ENCODE peak calls at places on chromosome 12, in eight cellular contexts. G is tibial nerve, J is A549, I is neuronal stem cell, U is RWPE2, X is endodermal cell, F is hepatocyte, P is suprapubic skin. O is an unnamed sample. For H3K4me1, the result is how much of the 10 kb centered on the place peaks cover.

GRCh38 chr12:132395192-132395907 is 66.0 kb upstream of the GALNT9 start:
- DNase-seq in I (no peak), G (no peak), F (no peak), X (no peak), J (no peak), U (peak), P (peak), O (no peak)

GRCh38 chr12:76508128-76508661 is 51.4 kb downstream of the OSBPL8 start:
- DNase-seq in J (no peak), U (no peak), P (no peak), I (no peak), G (no peak), F (no peak), X (no peak), O (no peak)

GRCh38 chr12:124764870-124765570 is 98.6 kb downstream of the SCARB1 start:
- DNase-seq in J (no peak), G (peak), X (no peak), U (no peak), F (peak), I (no peak), P (no peak), O (no peak)

GRCh38 chr12:74328623-74329022 is 209.0 kb upstream of the ATXN7L3B start:
- DNase-seq in P (no peak), I (no peak), F (no peak), X (no peak), G (no peak), U (no peak), J (peak), O (no peak)

GRCh38 chr12:19390208-19390607 is 49.1 kb upstream of the AEBP2 start:
- DNase-seq in P (no peak), X (no peak), U (no peak), I (no peak), G (no peak), F (no peak), J (no peak), O (no peak)

GRCh38 chr12:62647586-62647985 is 181.0 kb downstream of the MON2 start:
- DNase-seq in G (peak), X (peak), U (no peak), J (no peak), P (peak), I (no peak), F (no peak), O (no peak)

GRCh38 chr12:43044241-43044640 is 454.7 kb upstream of the PRICKLE1 start:
- DNase-seq in P (no peak), G (no peak), I (no peak), U (no peak), X (no peak), J (no peak), F (no peak), O (no peak)

GRCh38 chr12:54378791-54379400 is 5.6 kb downstream of the ZNF385A start:
- DNase-seq in G (peak), J (no peak), U (no peak), P (no peak), F (peak), I (no peak), X (peak), O (no peak)

GRCh38 chr12:132118876-132119275 is 25.2 kb downstream of the DDX51 start:
- DNase-seq in I (no peak), X (peak), J (no peak), U (no peak), F (no peak), G (no peak), P (no peak), O (no peak)

GRCh38 chr12:46430340-46430948 is 57.9 kb upstream of the SLC38A2 start:
- DNase-seq in G (no peak), I (no peak), X (no peak), J (peak), P (no peak), F (peak), U (no peak), O (no peak)

GRCh38 chr12:263574-263973 is 938 bp upstream of the SLC6A13 start:
- DNase-seq in I (no peak), U (no peak), P (no peak), J (peak), X (no peak), F (no peak), G (no peak), O (no peak)

GRCh38 chr12:115648463-115648862 is 629.0 kb downstream of the MED13L start:
- DNase-seq in I (no peak), J (no peak), G (no peak), U (no peak), P (no peak), F (no peak), X (no peak), O (no peak)

GRCh38 chr12:108812324-108812723 is 45.1 kb downstream of the SSH1 start:
- DNase-seq in G (peak), U (no peak), J (no peak), F (no peak), P (no peak), I (no peak), X (no peak), O (no peak)

GRCh38 chr12:112420740-112421139 is 2.0 kb downstream of the PTPN11 start:
- DNase-seq in P (no peak), X (peak), I (no peak), J (no peak), F (no peak), U (no peak), G (no peak), O (no peak)

GRCh38 chr12:102052192-102053061 is 9.4 kb downstream of the WASHC3 start:
- DNase-seq in J (no peak), G (no peak), X (peak), P (no peak), I (no peak), U (no peak), F (no peak), O (no peak)

GRCh38 chr12:26822051-26822450 is 10.9 kb downstream of the ITPR2 start:
- DNase-seq in I (no peak), X (no peak), U (no peak), F (no peak), P (no peak), J (no peak), G (no peak), O (no peak)

GRCh38 chr12:46499226-46499625 is 126.7 kb upstream of the SLC38A2 start:
- DNase-seq in I (no peak), G (no peak), J (no peak), X (no peak), F (no peak), U (no peak), P (no peak), O (no peak)

GRCh38 chr12:16325426-16325825 is 22.0 kb upstream of the MGST1 start:
- DNase-seq in U (no peak), P (no peak), X (no peak), J (no peak), F (no peak), I (no peak), G (no peak), O (no peak)

GRCh38 chr12:7933255-7933726 is 2.7 kb downstream of the SLC2A3 start:
- DNase-seq in F (peak), I (peak), G (peak), X (peak), J (peak), P (peak), U (peak), O (peak)

GRCh38 chr12:93889516-93890202 is 212.5 kb downstream of the CRADD start:
- DNase-seq in I (no peak), X (no peak), J (no peak), U (no peak), G (no peak), F (no peak), P (no peak), O (no peak)

GRCh38 chr12:617304-617915 is 45.8 kb downstream of the NINJ2 start:
- DNase-seq in G (no peak), J (peak), P (no peak), I (no peak), X (peak), F (peak), U (no peak), O (no peak)

GRCh38 chr12:124162151-124163110 is 132.5 kb upstream of the RFLNA start:
- DNase-seq in U (no peak), X (no peak), G (no peak), F (no peak), J (peak), I (no peak), P (no peak), O (no peak)

GRCh38 chr12:131047789-131048610 is 94.3 kb downstream of the ADGRD1 start:
- DNase-seq in P (peak), F (no peak), U (peak), X (no peak), J (no peak), I (no peak), G (peak), O (no peak)

GRCh38 chr12:92271341-92271740 is 125.7 kb upstream of the BTG1 start:
- DNase-seq in P (no peak), J (no peak), G (no peak), U (no peak), I (no peak), F (no peak), X (no peak), O (no peak)

GRCh38 chr12:24615967-24616411 is 332.9 kb downstream of the BCAT1 start:
- DNase-seq in G (no peak), X (peak), P (no peak), J (no peak), U (no peak), I (no peak), F (peak), O (no peak)

GRCh38 chr12:52494518-52494917 is 1.5 kb upstream of the KRT6A start:
- DNase-seq in X (no peak), J (no peak), I (no peak), P (peak), F (peak), G (no peak), U (peak), O (no peak)

DNA sequence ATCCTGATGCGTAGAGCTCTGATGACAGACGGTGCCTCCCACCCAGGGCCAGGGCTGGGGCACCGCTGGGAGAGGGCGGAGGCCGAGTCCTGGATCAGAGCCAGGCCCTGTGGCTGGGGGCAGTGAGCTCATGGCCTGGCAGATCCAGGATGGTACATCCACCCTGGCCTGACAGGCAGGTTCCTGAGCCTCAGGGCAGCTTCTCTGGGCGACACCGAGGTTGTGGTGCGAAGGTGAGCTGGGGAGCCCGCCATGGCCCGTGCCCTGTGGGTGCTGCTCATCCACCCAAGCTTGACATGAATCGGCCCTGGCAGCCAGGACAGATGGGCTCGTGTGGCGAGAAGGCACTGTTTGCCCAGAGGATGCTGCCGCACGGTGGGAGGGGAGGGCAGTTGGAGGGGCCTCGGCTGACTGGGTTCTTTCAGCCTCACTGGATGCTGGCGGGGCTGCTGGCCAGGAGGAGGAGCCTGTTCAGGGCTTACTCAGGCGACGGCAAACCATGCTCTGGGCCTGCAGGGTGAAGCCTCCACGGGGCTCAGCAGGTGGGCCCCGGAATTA is 16.6 kb downstream of the LRTM2 start:
- DNase-seq in U (peak), X (no peak), P (no peak), F (no peak), I (no peak), J (no peak), G (no peak), O (no peak)
- H3K4me3 ChIP-seq in U (no peak), X (no peak), P (no peak), F (no peak), I (no peak), J (no peak), G (no peak), O (no peak)

GRCh38 chr12:5348491-5348890 is 83.4 kb upstream of the NTF3 start:
- DNase-seq in X (no peak), J (no peak), P (no peak), G (no peak), I (no peak), F (peak), U (no peak), O (no peak)

GRCh38 chr12:5344131-5344530 is 87.8 kb upstream of the NTF3 start:
- DNase-seq in P (no peak), I (no peak), G (no peak), X (no peak), U (no peak), F (no peak), J (no peak), O (no peak)

GRCh38 chr12:5343711-5344110 is 88.2 kb upstream of the NTF3 start:
- DNase-seq in J (no peak), X (no peak), G (no peak), U (no peak), I (no peak), P (no peak), F (no peak), O (no peak)

GRCh38 chr12:5348057-5348456 is 83.9 kb upstream of the NTF3 start:
- DNase-seq in U (no peak), F (no peak), I (no peak), P (no peak), J (no peak), G (no peak), X (no peak), O (no peak)

DNA sequence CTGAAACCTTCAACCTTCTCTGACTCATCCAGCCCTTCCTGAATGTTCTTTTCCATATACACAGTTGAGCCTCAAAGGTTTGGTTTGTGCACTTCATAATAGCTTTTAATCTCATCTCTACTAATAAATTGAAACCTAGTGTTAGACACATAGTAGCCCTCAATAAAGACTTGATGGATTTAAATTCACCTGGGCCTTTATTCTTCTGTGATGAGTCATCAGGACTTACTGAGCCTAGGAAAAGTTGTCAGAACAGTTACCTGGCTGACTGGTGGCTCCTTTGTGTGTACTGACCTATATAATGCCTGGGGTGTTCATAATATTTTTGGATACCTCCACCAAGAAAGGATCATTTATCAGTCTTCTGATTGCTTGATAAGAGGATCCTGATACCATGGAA is 86.4 kb upstream of the NTF3 start:
- DNase-seq in I (no peak), X (no peak), G (no peak), F (no peak), J (no peak), P (no peak), U (no peak), O (no peak)
- H3K4me1 ChIP-seq in I (under half), X (under half), G (under half), F (under half), J (under half), P (under half), U (under half), O (under half)

DNA sequence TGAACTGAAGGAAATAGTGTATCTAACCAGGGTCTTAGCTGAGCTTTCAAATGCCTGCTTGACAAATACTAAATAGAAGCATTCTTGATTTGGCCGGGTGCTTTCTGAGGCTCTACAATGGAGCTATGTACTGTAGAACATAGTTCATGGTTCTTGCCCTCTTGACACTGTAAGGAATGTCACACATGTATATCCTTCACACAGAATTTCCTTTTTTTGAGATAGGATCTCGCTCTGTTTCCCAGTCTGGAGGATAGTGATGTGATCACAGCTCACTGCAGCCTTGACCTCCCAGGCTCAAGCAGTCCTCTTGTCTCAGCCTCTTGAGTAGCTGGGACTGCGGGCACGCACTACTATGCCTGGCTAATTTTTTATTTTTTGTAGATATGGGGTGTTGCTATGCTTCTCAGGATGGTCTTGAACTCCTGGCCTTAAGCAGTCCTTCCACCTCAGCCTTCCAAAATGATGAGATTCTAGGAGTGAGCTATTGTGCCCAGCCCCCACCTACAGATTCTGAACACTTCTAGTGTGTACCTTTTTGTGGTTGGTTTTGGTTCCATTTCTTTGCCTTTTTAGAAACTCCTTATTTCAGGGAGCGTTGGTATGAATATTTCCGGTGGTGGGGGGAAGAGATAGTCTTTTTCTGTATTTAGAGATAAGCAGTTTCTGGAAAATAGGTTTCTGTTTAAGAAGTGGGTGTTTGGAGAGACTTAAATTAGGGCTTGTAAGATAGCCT is 4.2 kb downstream of the MLXIP start:
- DNase-seq in J (no peak), F (no peak), I (no peak), P (peak), G (no peak), X (no peak), U (no peak), O (no peak)
- H3K27ac ChIP-seq in J (no peak), F (peak), I (no peak), P (no peak), G (no peak), X (no peak), U (peak), O (peak)

GRCh38 chr12:32467959-32468863 is 68.9 kb downstream of the FGD4 start:
- DNase-seq in J (no peak), G (no peak), P (no peak), F (no peak), I (no peak), X (peak), U (no peak), O (no peak)
- H3K4me3 ChIP-seq in J (no peak), G (no peak), P (no peak), F (no peak), I (no peak), X (no peak), U (no peak), O (no peak)

GRCh38 chr12:60106207-60106606 is 510.4 kb downstream of the SLC16A7 start:
- DNase-seq in J (peak), U (no peak), G (no peak), F (no peak), P (no peak), X (no peak), I (no peak), O (no peak)

GRCh38 chr12:60112778-60113177 is 516.9 kb downstream of the SLC16A7 start:
- DNase-seq in I (no peak), P (no peak), J (no peak), X (no peak), F (no peak), U (no peak), G (no peak), O (no peak)

GRCh38 chr12:60112063-60112462 is 516.2 kb downstream of the SLC16A7 start:
- DNase-seq in F (no peak), G (no peak), J (no peak), U (no peak), P (no peak), X (no peak), I (no peak), O (no peak)

DNA sequence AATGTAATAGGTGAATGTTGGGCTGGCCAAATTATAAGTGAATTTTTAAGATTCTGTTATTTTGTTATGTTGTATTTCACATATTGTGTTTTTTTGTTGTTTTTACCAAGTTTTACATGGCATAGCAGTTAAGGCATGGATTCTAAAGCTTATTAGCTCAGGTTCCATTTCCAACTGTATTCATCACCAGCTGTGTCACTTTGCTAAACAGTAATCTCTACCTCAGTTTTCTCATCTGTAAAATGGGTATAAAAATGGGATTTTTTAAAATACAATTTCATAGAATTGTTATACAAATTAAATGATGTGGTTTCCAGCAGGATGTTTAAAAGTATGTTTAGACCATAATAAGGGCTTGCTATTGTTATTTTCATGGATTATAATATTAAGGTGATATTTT is 512.2 kb downstream of the SLC16A7 start:
- DNase-seq in J (no peak), F (no peak), P (no peak), I (no peak), G (no peak), X (no peak), U (no peak), O (no peak)
- H3K4me1 ChIP-seq in J (under half), F (under half), P (under half), I (under half), G (under half), X (under half), U (under half), O (under half)

GRCh38 chr12:104310751-104311297 is 7.3 kb downstream of the EID3 start:
- DNase-seq in J (no peak), P (no peak), X (no peak), G (no peak), I (no peak), U (no peak), F (no peak), O (no peak)

GRCh38 chr12:104313568-104314241 is 10.2 kb downstream of the EID3 start:
- DNase-seq in J (no peak), G (no peak), I (no peak), X (no peak), P (no peak), F (no peak), U (no peak), O (no peak)

GRCh38 chr12:104312202-104312601 is 8.7 kb downstream of the EID3 start:
- DNase-seq in U (no peak), X (no peak), J (no peak), F (no peak), G (no peak), I (no peak), P (no peak), O (no peak)

GRCh38 chr12:104314242-104314614 is 10.7 kb downstream of the EID3 start:
- DNase-seq in U (no peak), X (no peak), I (no peak), P (no peak), F (no peak), G (no peak), J (no peak), O (no peak)

GRCh38 chr12:104312654-104313053 is 9.1 kb downstream of the EID3 start:
- DNase-seq in P (no peak), U (no peak), G (no peak), J (no peak), X (no peak), I (no peak), F (no peak), O (no peak)
- H3K27ac ChIP-seq in P (no peak), U (no peak), G (no peak), J (peak), X (no peak), I (no peak), F (no peak), O (no peak)

GRCh38 chr12:117967512-117967911 is 1.3 kb downstream of the KSR2 start:
- DNase-seq in F (no peak), G (no peak), J (no peak), U (no peak), I (no peak), P (no peak), X (peak), O (no peak)
- H3K4me3 ChIP-seq in F (no peak), G (no peak), J (no peak), U (no peak), I (no peak), P (no peak), X (peak), O (no peak)

DNA sequence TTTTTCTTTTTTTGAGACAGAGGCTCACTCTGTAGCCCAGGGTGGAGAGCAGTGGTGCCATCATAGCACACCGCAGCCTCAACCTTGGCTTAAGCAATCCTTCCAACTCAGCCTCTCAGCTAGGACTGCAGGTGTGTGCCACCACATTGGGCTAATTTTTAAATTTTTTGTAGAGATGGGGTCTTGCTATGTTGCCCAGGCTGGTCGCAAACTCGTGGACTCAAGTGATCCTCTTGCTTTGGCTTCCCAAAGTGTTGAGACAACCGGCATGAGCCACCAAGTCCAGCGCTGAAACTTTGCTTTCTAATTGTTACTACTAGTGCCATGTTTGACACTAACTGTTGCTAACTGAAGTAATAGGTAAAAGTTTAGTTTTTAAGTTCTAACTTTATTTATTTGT is 8.0 kb downstream of the RNF10 start:
- DNase-seq in G (no peak), J (no peak), I (no peak), X (no peak), U (no peak), F (no peak), P (no peak), O (no peak)
- H3K4me1 ChIP-seq in G (half or more), J (under half), I (under half), X (under half), U (under half), F (under half), P (half or more), O (under half)

GRCh38 chr12:44603701-44604100 is 272.4 kb downstream of the NELL2 start:
- DNase-seq in G (no peak), U (no peak), X (no peak), P (no peak), J (no peak), F (no peak), I (peak), O (no peak)
- H3K27ac ChIP-seq in G (no peak), U (no peak), X (no peak), P (no peak), J (no peak), F (no peak), I (peak), O (no peak)